ENCODE peak calls at places on chromosome X, in four cellular contexts. F is adrenal gland, J is foreskin fibroblast, Y is GM06990. A is an unnamed sample.

GRCh38 chrX:48493890-48494364 is 14.9 kb upstream of the PORCN start:
- DNase-seq in Y (no peak), F (peak), J (no peak), A (no peak)

GRCh38 chrX:12973561-12974216 is 1.2 kb upstream of the TMSB4X start:
- DNase-seq in F (no peak), J (no peak), Y (peak), A (no peak)

GRCh38 chrX:20487227-20487626 is 220.5 kb upstream of the RPS6KA3 start:
- DNase-seq in Y (no peak), F (no peak), J (peak), A (no peak)

GRCh38 chrX:10414872-10415703 is 205.3 kb downstream of the MID1 start:
- DNase-seq in Y (no peak), F (no peak), J (peak), A (no peak)

GRCh38 chrX:135170877-135171519 is at the start of gene CT55:
- DNase-seq in J (no peak), Y (no peak), F (no peak), A (no peak)

GRCh38 chrX:122154019-122154418 is 1030.1 kb upstream of the GRIA3 start:
- DNase-seq in F (no peak), J (no peak), Y (no peak), A (no peak)

GRCh38 chrX:30888526-30889146 is 418 bp downstream of the TAB3 start:
- DNase-seq in F (peak), J (peak), Y (peak), A (no peak)

GRCh38 chrX:77014655-77015377 is 432.4 kb upstream of the FGF16 start:
- DNase-seq in J (no peak), Y (no peak), F (no peak), A (no peak)

GRCh38 chrX:54721424-54721823 is 76.6 kb downstream of the ITIH6 start:
- DNase-seq in Y (no peak), J (no peak), F (no peak), A (no peak)

GRCh38 chrX:85922821-85923220 is 124.5 kb downstream of the CHM start:
- DNase-seq in Y (no peak), J (peak), F (peak), A (no peak)

GRCh38 chrX:140817943-140818342 is 108.4 kb downstream of the LINC00632 start:
- DNase-seq in F (no peak), J (no peak), Y (no peak), A (no peak)

GRCh38 chrX:39652336-39652735 is 445.4 kb downstream of the BCOR start:
- DNase-seq in Y (no peak), F (peak), J (no peak), A (peak)

GRCh38 chrX:13692771-13693231 is 3.9 kb downstream of the RAB9A start:
- DNase-seq in F (no peak), Y (no peak), J (no peak), A (no peak)

GRCh38 chrX:53239474-53239873 is 14.5 kb upstream of the KDM5C start:
- DNase-seq in J (no peak), Y (no peak), F (no peak), A (no peak)

GRCh38 chrX:137896123-137896522 is 330.2 kb downstream of the ZIC3 start:
- DNase-seq in Y (no peak), J (no peak), F (no peak), A (no peak)
- TF ChIP-seq CTCF in Y (no peak), J (no peak), F (no peak), A (no peak)

GRCh38 chrX:17414057-17414658 is 39.2 kb downstream of the NHS start:
- DNase-seq in J (no peak), F (no peak), Y (no peak), A (no peak)

GRCh38 chrX:17411189-17411588 is 36.2 kb downstream of the NHS start:
- DNase-seq in J (no peak), F (no peak), Y (no peak), A (no peak)

GRCh38 chrX:17412692-17413091 is 37.7 kb downstream of the NHS start:
- DNase-seq in Y (no peak), J (peak), F (no peak), A (no peak)

GRCh38 chrX:17414839-17415238 is 39.8 kb downstream of the NHS start:
- DNase-seq in J (no peak), Y (no peak), F (peak), A (no peak)

DNA sequence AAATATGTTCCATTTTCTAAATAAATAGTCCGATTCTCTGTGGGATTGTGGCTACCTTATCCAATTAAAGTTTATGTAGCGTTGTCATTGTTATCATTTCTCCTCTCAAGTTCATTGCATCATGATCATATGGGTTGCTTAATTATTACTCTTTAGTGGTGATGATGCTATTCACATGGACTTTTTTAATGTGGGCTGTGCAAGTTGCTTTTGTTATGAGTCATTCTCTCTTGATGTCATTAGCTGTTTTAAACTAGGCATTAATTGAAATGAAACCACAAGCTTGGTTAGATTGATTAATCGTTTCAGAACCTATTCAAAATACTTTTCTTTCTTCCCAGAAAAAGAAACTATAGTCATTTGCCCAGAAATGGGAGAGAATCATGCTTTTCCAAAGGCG is 38.2 kb downstream of the NHS start:
- DNase-seq in F (no peak), Y (no peak), J (peak), A (no peak)
- H3K4me3 ChIP-seq in F (no peak), Y (no peak), J (no peak), A (no peak)

DNA sequence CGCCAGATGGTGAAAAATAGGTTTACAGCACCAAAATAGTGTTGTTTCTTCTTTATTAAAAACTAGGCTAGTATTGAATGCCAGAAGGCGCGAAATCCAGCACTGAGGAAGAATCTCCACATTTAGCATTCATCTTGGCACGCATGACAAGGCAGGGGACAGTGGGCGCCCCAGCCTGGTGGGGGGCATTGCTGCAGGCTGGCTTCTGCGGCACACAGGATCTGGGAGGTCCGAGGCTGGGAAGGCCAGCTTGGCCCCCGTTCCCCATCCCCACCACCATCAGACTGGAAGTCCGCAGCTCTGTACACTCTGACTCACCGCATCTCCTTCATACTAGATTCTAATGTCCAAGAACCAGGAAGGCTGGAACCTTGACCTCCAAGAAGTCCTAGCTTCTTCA is 75.7 kb upstream of the DDX3X start:
- DNase-seq in F (no peak), Y (no peak), J (no peak), A (no peak)
- TF ChIP-seq CTCF in F (no peak), Y (no peak), J (no peak), A (no peak)

GRCh38 chrX:72314242-72314641 is 8.5 kb upstream of the CITED1 start:
- DNase-seq in J (no peak), F (no peak), Y (no peak), A (no peak)

GRCh38 chrX:72317139-72317538 is 11.4 kb upstream of the CITED1 start:
- DNase-seq in Y (no peak), J (no peak), F (no peak), A (no peak)

GRCh38 chrX:72313757-72314156 is 8.0 kb upstream of the CITED1 start:
- DNase-seq in F (no peak), Y (no peak), J (no peak), A (no peak)

GRCh38 chrX:72316408-72317079 is 10.8 kb upstream of the CITED1 start:
- DNase-seq in F (no peak), Y (no peak), J (no peak), A (no peak)

GRCh38 chrX:72314881-72315280 is 9.2 kb upstream of the CITED1 start:
- DNase-seq in Y (no peak), F (no peak), J (no peak), A (no peak)
- H3K4me3 ChIP-seq in Y (no peak), F (no peak), J (no peak), A (no peak)

GRCh38 chrX:153603131-153603656 is 4.3 kb upstream of the CCNQ start:
- DNase-seq in Y (no peak), F (no peak), J (no peak), A (no peak)

GRCh38 chrX:153600921-153601320 is 2.0 kb upstream of the CCNQ start:
- DNase-seq in Y (no peak), F (no peak), J (no peak), A (no peak)

GRCh38 chrX:153601511-153602110 is 2.7 kb upstream of the CCNQ start:
- DNase-seq in Y (no peak), F (no peak), J (no peak), A (no peak)

GRCh38 chrX:153600032-153600373 is 1.1 kb upstream of the CCNQ start:
- DNase-seq in Y (no peak), F (no peak), J (no peak), A (no peak)

GRCh38 chrX:153602621-153603020 is 3.7 kb upstream of the CCNQ start:
- DNase-seq in Y (no peak), F (no peak), J (no peak), A (no peak)
- TF ChIP-seq CTCF in Y (no peak), F (no peak), J (no peak), A (no peak)

GRCh38 chrX:131711478-131711867 is 167.6 kb downstream of the OR13H1 start:
- DNase-seq in F (no peak), Y (no peak), J (no peak), A (no peak)
- H3K4me3 ChIP-seq in F (no peak), Y (peak), J (no peak), A (no peak)

GRCh38 chrX:9379697-9380551 is 84.9 kb upstream of the TBL1X start:
- DNase-seq in J (peak), F (no peak), Y (no peak), A (no peak)
- TF ChIP-seq CTCF in J (no peak), F (no peak), Y (no peak), A (no peak)

DNA sequence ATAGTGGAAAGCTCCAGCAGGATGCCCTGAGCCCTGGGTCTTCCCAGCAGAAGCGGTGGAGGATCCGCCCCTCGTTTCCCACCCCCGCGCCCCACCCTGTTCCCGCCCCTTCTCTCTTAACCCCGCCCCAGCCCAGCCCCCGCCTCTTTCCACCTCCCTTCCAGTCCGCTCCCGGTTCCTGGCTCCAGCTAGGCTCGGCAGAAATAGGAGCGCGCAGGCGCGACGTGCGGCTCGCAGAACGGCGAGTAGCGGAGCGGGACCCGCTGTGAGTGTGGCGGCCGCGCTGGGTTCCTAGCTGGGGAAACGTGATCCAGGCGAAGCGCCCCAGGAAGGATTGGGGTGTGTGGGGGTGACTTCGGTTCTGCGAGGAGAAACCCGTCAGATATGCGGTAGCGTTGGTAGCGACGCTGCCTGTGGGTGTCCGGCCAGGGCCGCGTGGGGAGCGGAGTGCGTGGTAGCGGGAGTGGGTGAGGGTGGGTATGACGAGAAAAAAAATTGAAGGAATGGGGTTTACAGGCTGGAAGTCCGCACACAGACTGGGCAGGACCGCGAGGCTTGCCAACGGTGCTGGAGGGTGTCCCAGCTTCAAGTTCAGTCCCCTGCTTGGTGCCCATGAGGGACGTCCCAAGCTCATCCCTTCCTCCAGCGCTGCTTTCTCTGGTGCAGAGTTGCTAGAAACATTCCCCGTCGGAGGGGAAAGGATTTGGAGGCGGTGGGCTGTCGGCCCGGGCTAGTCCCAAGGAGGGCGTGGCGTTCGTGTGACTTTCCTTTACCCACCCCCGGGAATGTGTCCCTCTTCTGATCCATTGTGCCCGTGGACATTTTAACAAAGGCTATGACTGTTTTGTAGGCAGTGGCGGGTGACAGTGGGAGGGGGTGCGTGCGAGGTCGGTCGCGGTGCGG is at the start of gene PRRG1:
- DNase-seq in F (peak), J (peak), Y (no peak), A (no peak)
- H3K4me3 ChIP-seq in F (peak), J (peak), Y (no peak), A (no peak)

A was measured in GM12864.